ENCODE peak calls at places on chromosomes 6 and 20, in five cellular contexts. Y is naive thymus-derived CD8-positive, alpha-beta T cell; P is nucleus accumbens; F is T-helper 1 cell; S is A549. O is an unnamed sample.

GRCh38 chr20:53774487-53775203 is 181.0 kb upstream of the ZNF217 start:
- DNase-seq in Y (no peak), P (no peak), F (no peak), S (peak; percentile 87), O (no peak)

GRCh38 chr6:69416739-69417138 is 380.1 kb downstream of the LMBRD1 start:
- DNase-seq in Y (no peak), P (no peak), F (no peak), S (no peak), O (no peak)

GRCh38 chr6:28772480-28773381 is 151.1 kb downstream of the TRIM27 start:
- DNase-seq in Y (no peak), P (no peak), F (no peak), S (no peak), O (no peak)

GRCh38 chr20:6637160-6637579 is 130.3 kb upstream of the BMP2 start:
- DNase-seq in Y (no peak), P (no peak), F (no peak), S (no peak), O (no peak)

GRCh38 chr6:39225946-39226437 is 3.3 kb downstream of the KCNK5 start:
- DNase-seq in Y (peak; percentile 2), P (no peak), F (no peak), S (no peak), O (no peak)

GRCh38 chr20:41126719-41127118 is 10.6 kb upstream of the PLCG1 start:
- DNase-seq in Y (no peak), P (no peak), F (no peak), S (no peak), O (no peak)

GRCh38 chr6:168367285-168367720 is 47.7 kb upstream of the DACT2 start:
- DNase-seq in Y (no peak), P (no peak), F (no peak), S (no peak), O (no peak)

GRCh38 chr6:21971540-21971939 is 325.3 kb downstream of the PRL start:
- DNase-seq in Y (no peak), P (no peak), F (no peak), S (no peak), O (no peak)

GRCh38 chr6:66307490-66307889 is 600.5 kb upstream of the EYS start:
- DNase-seq in Y (no peak), P (no peak), F (no peak), S (no peak), O (no peak)